ENCODE peak calls at places on chromosomes 5 and 9, in six cellular contexts. One of them, this sample, is unnamed.

GRCh38 chr9:114372971-114373591 is 14.7 kb downstream of the AKNA start:
- DNase-seq in activated CD4-positive, alpha-beta T cell treated with anti-CD3 and anti-CD28 coated beads, Interleukin-2, amount 50 U/mL, for 4 hours: peak; percentile 54
- DNase-seq in ELF-1: no peak
- DNase-seq in mesothelial cell of epicardium: no peak
- DNase-seq in naive thymus-derived CD8-positive, alpha-beta T cell: peak; percentile 91
- DNase-seq in DMS153: no peak
- DNase-seq in this sample: peak; percentile 77

GRCh38 chr5:65811004-65811403 is 89.0 kb downstream of the NLN start:
- DNase-seq in activated CD4-positive, alpha-beta T cell treated with anti-CD3 and anti-CD28 coated beads, Interleukin-2, amount 50 U/mL, for 4 hours: no peak
- DNase-seq in ELF-1: no peak
- DNase-seq in mesothelial cell of epicardium: no peak
- DNase-seq in naive thymus-derived CD8-positive, alpha-beta T cell: no peak
- DNase-seq in DMS153: no peak
- DNase-seq in this sample: no peak

GRCh38 chr9:92392690-92393089 is 11.7 kb downstream of the OGN start:
- DNase-seq in activated CD4-positive, alpha-beta T cell treated with anti-CD3 and anti-CD28 coated beads, Interleukin-2, amount 50 U/mL, for 4 hours: no peak
- DNase-seq in ELF-1: no peak
- DNase-seq in mesothelial cell of epicardium: no peak
- DNase-seq in naive thymus-derived CD8-positive, alpha-beta T cell: no peak
- DNase-seq in DMS153: no peak
- DNase-seq in this sample: no peak

GRCh38 chr9:126388964-126389363 is 62.3 kb downstream of the MVB12B start:
- DNase-seq in activated CD4-positive, alpha-beta T cell treated with anti-CD3 and anti-CD28 coated beads, Interleukin-2, amount 50 U/mL, for 4 hours: no peak
- DNase-seq in ELF-1: no peak
- DNase-seq in mesothelial cell of epicardium: no peak
- DNase-seq in naive thymus-derived CD8-positive, alpha-beta T cell: no peak
- DNase-seq in DMS153: no peak
- DNase-seq in this sample: no peak

GRCh38 chr5:136909906-136910305 is 544.6 kb upstream of the TRPC7 start:
- DNase-seq in activated CD4-positive, alpha-beta T cell treated with anti-CD3 and anti-CD28 coated beads, Interleukin-2, amount 50 U/mL, for 4 hours: no peak
- DNase-seq in ELF-1: no peak
- DNase-seq in mesothelial cell of epicardium: no peak
- DNase-seq in naive thymus-derived CD8-positive, alpha-beta T cell: no peak
- DNase-seq in DMS153: no peak
- DNase-seq in this sample: no peak

GRCh38 chr5:1315018-1315708 is 20.3 kb upstream of the TERT start:
- DNase-seq in activated CD4-positive, alpha-beta T cell treated with anti-CD3 and anti-CD28 coated beads, Interleukin-2, amount 50 U/mL, for 4 hours: no peak
- DNase-seq in ELF-1: no peak
- DNase-seq in mesothelial cell of epicardium: peak; percentile 26
- DNase-seq in naive thymus-derived CD8-positive, alpha-beta T cell: no peak
- DNase-seq in DMS153: no peak
- DNase-seq in this sample: peak; percentile 10

GRCh38 chr5:66620711-66621110 is 24.5 kb downstream of the MAST4 start:
- DNase-seq in activated CD4-positive, alpha-beta T cell treated with anti-CD3 and anti-CD28 coated beads, Interleukin-2, amount 50 U/mL, for 4 hours: no peak
- DNase-seq in ELF-1: no peak
- DNase-seq in mesothelial cell of epicardium: no peak
- DNase-seq in naive thymus-derived CD8-positive, alpha-beta T cell: no peak
- DNase-seq in DMS153: no peak
- DNase-seq in this sample: no peak

GRCh38 chr5:122500245-122501086 is 188.4 kb downstream of the SNCAIP start:
- DNase-seq in activated CD4-positive, alpha-beta T cell treated with anti-CD3 and anti-CD28 coated beads, Interleukin-2, amount 50 U/mL, for 4 hours: no peak
- DNase-seq in ELF-1: peak; percentile 76
- DNase-seq in mesothelial cell of epicardium: no peak
- DNase-seq in naive thymus-derived CD8-positive, alpha-beta T cell: no peak
- DNase-seq in DMS153: no peak
- DNase-seq in this sample: peak; percentile 90

GRCh38 chr9:92160786-92161185 is 45.6 kb upstream of the SPTLC1 start:
- DNase-seq in activated CD4-positive, alpha-beta T cell treated with anti-CD3 and anti-CD28 coated beads, Interleukin-2, amount 50 U/mL, for 4 hours: no peak
- DNase-seq in ELF-1: peak; percentile 54
- DNase-seq in mesothelial cell of epicardium: no peak
- DNase-seq in naive thymus-derived CD8-positive, alpha-beta T cell: no peak
- DNase-seq in DMS153: no peak
- DNase-seq in this sample: no peak

GRCh38 chr9:90641868-90642558 is 611 bp downstream of the DIRAS2 start:
- DNase-seq in activated CD4-positive, alpha-beta T cell treated with anti-CD3 and anti-CD28 coated beads, Interleukin-2, amount 50 U/mL, for 4 hours: no peak
- DNase-seq in ELF-1: peak; percentile 32
- DNase-seq in mesothelial cell of epicardium: no peak
- DNase-seq in naive thymus-derived CD8-positive, alpha-beta T cell: no peak
- DNase-seq in DMS153: no peak
- DNase-seq in this sample: peak; percentile 36

GRCh38 chr5:164051745-164052144 is 546.3 kb downstream of the MAT2B start:
- DNase-seq in activated CD4-positive, alpha-beta T cell treated with anti-CD3 and anti-CD28 coated beads, Interleukin-2, amount 50 U/mL, for 4 hours: no peak
- DNase-seq in ELF-1: no peak
- DNase-seq in mesothelial cell of epicardium: no peak
- DNase-seq in naive thymus-derived CD8-positive, alpha-beta T cell: no peak
- DNase-seq in DMS153: no peak
- DNase-seq in this sample: no peak

GRCh38 chr5:100131161-100131560 is 404.0 kb upstream of the FAM174A start:
- DNase-seq in activated CD4-positive, alpha-beta T cell treated with anti-CD3 and anti-CD28 coated beads, Interleukin-2, amount 50 U/mL, for 4 hours: no peak
- DNase-seq in ELF-1: no peak
- DNase-seq in mesothelial cell of epicardium: no peak
- DNase-seq in naive thymus-derived CD8-positive, alpha-beta T cell: no peak
- DNase-seq in DMS153: no peak
- DNase-seq in this sample: no peak

GRCh38 chr5:90709323-90710148 is 150.9 kb downstream of the ADGRV1 start:
- DNase-seq in activated CD4-positive, alpha-beta T cell treated with anti-CD3 and anti-CD28 coated beads, Interleukin-2, amount 50 U/mL, for 4 hours: no peak
- DNase-seq in ELF-1: peak; percentile 66
- DNase-seq in mesothelial cell of epicardium: no peak
- DNase-seq in naive thymus-derived CD8-positive, alpha-beta T cell: peak; percentile 2
- DNase-seq in DMS153: no peak
- DNase-seq in this sample: peak; percentile 69

GRCh38 chr5:1150866-1151265 is 39.0 kb upstream of the SLC12A7 start:
- DNase-seq in activated CD4-positive, alpha-beta T cell treated with anti-CD3 and anti-CD28 coated beads, Interleukin-2, amount 50 U/mL, for 4 hours: no peak
- DNase-seq in ELF-1: no peak
- DNase-seq in mesothelial cell of epicardium: no peak
- DNase-seq in naive thymus-derived CD8-positive, alpha-beta T cell: no peak
- DNase-seq in DMS153: no peak
- DNase-seq in this sample: no peak

GRCh38 chr9:101035098-101035497 is 6.6 kb downstream of the PLPPR1 start:
- DNase-seq in activated CD4-positive, alpha-beta T cell treated with anti-CD3 and anti-CD28 coated beads, Interleukin-2, amount 50 U/mL, for 4 hours: no peak
- DNase-seq in ELF-1: no peak
- DNase-seq in mesothelial cell of epicardium: no peak
- DNase-seq in naive thymus-derived CD8-positive, alpha-beta T cell: no peak
- DNase-seq in DMS153: no peak
- DNase-seq in this sample: no peak

GRCh38 chr5:147481857-147482256 is 28.0 kb downstream of the DPYSL3 start:
- DNase-seq in activated CD4-positive, alpha-beta T cell treated with anti-CD3 and anti-CD28 coated beads, Interleukin-2, amount 50 U/mL, for 4 hours: no peak
- DNase-seq in ELF-1: no peak
- DNase-seq in mesothelial cell of epicardium: no peak
- DNase-seq in naive thymus-derived CD8-positive, alpha-beta T cell: no peak
- DNase-seq in DMS153: no peak
- DNase-seq in this sample: no peak

GRCh38 chr5:3105172-3105571 is 353.7 kb upstream of the IRX2 start:
- DNase-seq in activated CD4-positive, alpha-beta T cell treated with anti-CD3 and anti-CD28 coated beads, Interleukin-2, amount 50 U/mL, for 4 hours: no peak
- DNase-seq in ELF-1: no peak
- DNase-seq in mesothelial cell of epicardium: no peak
- DNase-seq in naive thymus-derived CD8-positive, alpha-beta T cell: no peak
- DNase-seq in DMS153: no peak
- DNase-seq in this sample: no peak

GRCh38 chr9:98572054-98572627 is 136.6 kb downstream of the GABBR2 start:
- DNase-seq in activated CD4-positive, alpha-beta T cell treated with anti-CD3 and anti-CD28 coated beads, Interleukin-2, amount 50 U/mL, for 4 hours: no peak
- DNase-seq in ELF-1: no peak
- DNase-seq in mesothelial cell of epicardium: no peak
- DNase-seq in naive thymus-derived CD8-positive, alpha-beta T cell: no peak
- DNase-seq in DMS153: no peak
- DNase-seq in this sample: peak; percentile 39

GRCh38 chr5:126963822-126964375 is 66.5 kb downstream of the MARCHF3 start:
- DNase-seq in activated CD4-positive, alpha-beta T cell treated with anti-CD3 and anti-CD28 coated beads, Interleukin-2, amount 50 U/mL, for 4 hours: no peak
- DNase-seq in ELF-1: no peak
- DNase-seq in mesothelial cell of epicardium: no peak
- DNase-seq in naive thymus-derived CD8-positive, alpha-beta T cell: no peak
- DNase-seq in DMS153: no peak
- DNase-seq in this sample: no peak

GRCh38 chr9:122619996-122620395 is 5.5 kb downstream of the OR1Q1 start:
- DNase-seq in activated CD4-positive, alpha-beta T cell treated with anti-CD3 and anti-CD28 coated beads, Interleukin-2, amount 50 U/mL, for 4 hours: no peak
- DNase-seq in ELF-1: no peak
- DNase-seq in mesothelial cell of epicardium: no peak
- DNase-seq in naive thymus-derived CD8-positive, alpha-beta T cell: no peak
- DNase-seq in DMS153: no peak
- DNase-seq in this sample: no peak

GRCh38 chr9:135851748-135852147 is 55.6 kb downstream of the CAMSAP1 start:
- DNase-seq in activated CD4-positive, alpha-beta T cell treated with anti-CD3 and anti-CD28 coated beads, Interleukin-2, amount 50 U/mL, for 4 hours: no peak
- DNase-seq in ELF-1: no peak
- DNase-seq in mesothelial cell of epicardium: peak; percentile 14
- DNase-seq in naive thymus-derived CD8-positive, alpha-beta T cell: no peak
- DNase-seq in DMS153: no peak
- DNase-seq in this sample: no peak

GRCh38 chr5:5018560-5018935 is 121.6 kb upstream of the ADAMTS16 start:
- DNase-seq in activated CD4-positive, alpha-beta T cell treated with anti-CD3 and anti-CD28 coated beads, Interleukin-2, amount 50 U/mL, for 4 hours: no peak
- DNase-seq in ELF-1: no peak
- DNase-seq in mesothelial cell of epicardium: no peak
- DNase-seq in naive thymus-derived CD8-positive, alpha-beta T cell: no peak
- DNase-seq in DMS153: no peak
- DNase-seq in this sample: no peak

GRCh38 chr9:4435197-4435596 is 55.1 kb upstream of the SLC1A1 start:
- DNase-seq in activated CD4-positive, alpha-beta T cell treated with anti-CD3 and anti-CD28 coated beads, Interleukin-2, amount 50 U/mL, for 4 hours: no peak
- DNase-seq in ELF-1: peak; percentile 37
- DNase-seq in mesothelial cell of epicardium: no peak
- DNase-seq in naive thymus-derived CD8-positive, alpha-beta T cell: no peak
- DNase-seq in DMS153: no peak
- DNase-seq in this sample: no peak

GRCh38 chr5:154312571-154312970 is 122.0 kb downstream of the GALNT10 start:
- DNase-seq in activated CD4-positive, alpha-beta T cell treated with anti-CD3 and anti-CD28 coated beads, Interleukin-2, amount 50 U/mL, for 4 hours: no peak
- DNase-seq in ELF-1: no peak
- DNase-seq in mesothelial cell of epicardium: no peak
- DNase-seq in naive thymus-derived CD8-positive, alpha-beta T cell: no peak
- DNase-seq in DMS153: no peak
- DNase-seq in this sample: no peak

GRCh38 chr5:53463909-53464621 is 16.4 kb upstream of the FST start:
- DNase-seq in activated CD4-positive, alpha-beta T cell treated with anti-CD3 and anti-CD28 coated beads, Interleukin-2, amount 50 U/mL, for 4 hours: no peak
- DNase-seq in ELF-1: no peak
- DNase-seq in mesothelial cell of epicardium: no peak
- DNase-seq in naive thymus-derived CD8-positive, alpha-beta T cell: no peak
- DNase-seq in DMS153: no peak
- DNase-seq in this sample: no peak

GRCh38 chr9:15299374-15299939 is 7.6 kb downstream of the TTC39B start:
- DNase-seq in activated CD4-positive, alpha-beta T cell treated with anti-CD3 and anti-CD28 coated beads, Interleukin-2, amount 50 U/mL, for 4 hours: peak; percentile 53
- DNase-seq in ELF-1: no peak
- DNase-seq in mesothelial cell of epicardium: no peak
- DNase-seq in naive thymus-derived CD8-positive, alpha-beta T cell: peak; percentile 75
- DNase-seq in DMS153: no peak
- DNase-seq in this sample: peak; percentile 13